ENCODE peak calls at places on chromosomes 5 and 9, in ten cellular contexts. One of them, this sample, is unnamed.

GRCh38 chr9:86722706-86723075 is 224.6 kb downstream of the GAS1 start:
- DNase-seq in NCI-H2081 treated with DMSO at 0.1 percent for 48 hours: no peak
- DNase-seq in amniotic stem cell: no peak
- DNase-seq in Caco-2: no peak
- DNase-seq in stimulated activated CD4-positive, alpha-beta T cell treated with anti-CD3 and anti-CD28 coated beads, Interleukin-1b, Interleukin-23, amount 100 ng/mL, for 24 hours: no peak
- DNase-seq in choroid plexus epithelial cell: no peak
- DNase-seq in GM06990: no peak
- DNase-seq in cardiac muscle cell: no peak
- DNase-seq in H9: no peak
- DNase-seq in astrocyte: no peak
- DNase-seq in this sample: no peak

GRCh38 chr5:62460578-62460983 is 48.0 kb downstream of the IPO11 start:
- DNase-seq in astrocyte: peak
- DNase-seq in NCI-H2081 treated with DMSO at 0.1 percent for 48 hours: no peak
- DNase-seq in GM06990: peak
- DNase-seq in cardiac muscle cell: peak
- DNase-seq in H9: no peak
- DNase-seq in Caco-2: no peak
- DNase-seq in amniotic stem cell: peak
- DNase-seq in choroid plexus epithelial cell: peak
- DNase-seq in stimulated activated CD4-positive, alpha-beta T cell treated with anti-CD3 and anti-CD28 coated beads, Interleukin-1b, Interleukin-23, amount 100 ng/mL, for 24 hours: no peak
- DNase-seq in this sample: peak

GRCh38 chr5:106875591-106876297 is 795.0 kb downstream of the EFNA5 start:
- DNase-seq in Caco-2: no peak
- DNase-seq in choroid plexus epithelial cell: peak
- DNase-seq in amniotic stem cell: no peak
- DNase-seq in cardiac muscle cell: peak
- DNase-seq in stimulated activated CD4-positive, alpha-beta T cell treated with anti-CD3 and anti-CD28 coated beads, Interleukin-1b, Interleukin-23, amount 100 ng/mL, for 24 hours: no peak
- DNase-seq in NCI-H2081 treated with DMSO at 0.1 percent for 48 hours: no peak
- DNase-seq in H9: peak
- DNase-seq in astrocyte: no peak
- DNase-seq in GM06990: peak
- DNase-seq in this sample: peak

GRCh38 chr9:13532407-13532806 is 252.9 kb upstream of the MPDZ start:
- DNase-seq in H9: no peak
- DNase-seq in GM06990: no peak
- DNase-seq in NCI-H2081 treated with DMSO at 0.1 percent for 48 hours: no peak
- DNase-seq in cardiac muscle cell: no peak
- DNase-seq in Caco-2: no peak
- DNase-seq in amniotic stem cell: no peak
- DNase-seq in stimulated activated CD4-positive, alpha-beta T cell treated with anti-CD3 and anti-CD28 coated beads, Interleukin-1b, Interleukin-23, amount 100 ng/mL, for 24 hours: no peak
- DNase-seq in astrocyte: peak
- DNase-seq in choroid plexus epithelial cell: no peak
- DNase-seq in this sample: no peak

GRCh38 chr5:113336975-113337374 is 97.8 kb downstream of the TSSK1B start:
- DNase-seq in GM06990: no peak
- DNase-seq in stimulated activated CD4-positive, alpha-beta T cell treated with anti-CD3 and anti-CD28 coated beads, Interleukin-1b, Interleukin-23, amount 100 ng/mL, for 24 hours: no peak
- DNase-seq in astrocyte: peak
- DNase-seq in choroid plexus epithelial cell: peak
- DNase-seq in cardiac muscle cell: peak
- DNase-seq in NCI-H2081 treated with DMSO at 0.1 percent for 48 hours: no peak
- DNase-seq in Caco-2: no peak
- DNase-seq in H9: peak
- DNase-seq in amniotic stem cell: peak
- DNase-seq in this sample: peak

GRCh38 chr5:29114331-29114768 is 2076.0 kb upstream of the CDH9 start:
- DNase-seq in amniotic stem cell: no peak
- DNase-seq in Caco-2: no peak
- DNase-seq in GM06990: no peak
- DNase-seq in cardiac muscle cell: no peak
- DNase-seq in astrocyte: no peak
- DNase-seq in NCI-H2081 treated with DMSO at 0.1 percent for 48 hours: no peak
- DNase-seq in H9: no peak
- DNase-seq in stimulated activated CD4-positive, alpha-beta T cell treated with anti-CD3 and anti-CD28 coated beads, Interleukin-1b, Interleukin-23, amount 100 ng/mL, for 24 hours: no peak
- DNase-seq in choroid plexus epithelial cell: no peak
- DNase-seq in this sample: no peak

GRCh38 chr5:159658266-159658665 is 258.0 kb upstream of the ADRA1B start:
- DNase-seq in amniotic stem cell: no peak
- DNase-seq in cardiac muscle cell: no peak
- DNase-seq in stimulated activated CD4-positive, alpha-beta T cell treated with anti-CD3 and anti-CD28 coated beads, Interleukin-1b, Interleukin-23, amount 100 ng/mL, for 24 hours: no peak
- DNase-seq in H9: no peak
- DNase-seq in GM06990: no peak
- DNase-seq in Caco-2: no peak
- DNase-seq in NCI-H2081 treated with DMSO at 0.1 percent for 48 hours: no peak
- DNase-seq in choroid plexus epithelial cell: no peak
- DNase-seq in astrocyte: no peak
- DNase-seq in this sample: no peak

GRCh38 chr9:128242828-128243485 is 32.9 kb downstream of the GOLGA2 start:
- DNase-seq in stimulated activated CD4-positive, alpha-beta T cell treated with anti-CD3 and anti-CD28 coated beads, Interleukin-1b, Interleukin-23, amount 100 ng/mL, for 24 hours: no peak
- DNase-seq in H9: no peak
- DNase-seq in astrocyte: no peak
- DNase-seq in GM06990: no peak
- DNase-seq in choroid plexus epithelial cell: no peak
- DNase-seq in amniotic stem cell: no peak
- DNase-seq in NCI-H2081 treated with DMSO at 0.1 percent for 48 hours: no peak
- DNase-seq in Caco-2: no peak
- DNase-seq in cardiac muscle cell: no peak
- DNase-seq in this sample: no peak

GRCh38 chr5:76175821-76176403 is 92.7 kb downstream of the SV2C start:
- DNase-seq in H9: no peak
- DNase-seq in choroid plexus epithelial cell: no peak
- DNase-seq in stimulated activated CD4-positive, alpha-beta T cell treated with anti-CD3 and anti-CD28 coated beads, Interleukin-1b, Interleukin-23, amount 100 ng/mL, for 24 hours: no peak
- DNase-seq in amniotic stem cell: no peak
- DNase-seq in Caco-2: no peak
- DNase-seq in NCI-H2081 treated with DMSO at 0.1 percent for 48 hours: no peak
- DNase-seq in astrocyte: no peak
- DNase-seq in cardiac muscle cell: peak
- DNase-seq in GM06990: peak
- DNase-seq in this sample: no peak